ENCODE peak calls at places on chromosome 18, in six cellular contexts. Q, H, R, E, M and L are unnamed samples.

GRCh38 chr18:54957987-54958386 is 1.3 kb downstream of the CCDC68 start:
- DNase-seq in M (no peak), E (no peak), H (no peak), Q (peak; percentile 85), R (peak; percentile 28), L (peak; percentile 64)

GRCh38 chr18:59052965-59053960 is 86.4 kb upstream of the SEC11C start:
- DNase-seq in Q (peak; percentile 10), R (no peak), H (no peak), E (peak; percentile 84), M (no peak), L (peak; percentile 85)

GRCh38 chr18:36451454-36452251 is 154.1 kb downstream of the FHOD3 start:
- DNase-seq in M (no peak), Q (no peak), E (no peak), R (no peak), H (no peak), L (no peak)

GRCh38 chr18:38321262-38321661 is 755.7 kb upstream of the CELF4 start:
- DNase-seq in Q (no peak), H (no peak), M (no peak), R (no peak), E (no peak), L (no peak)

GRCh38 chr18:76457475-76457874 is 37.6 kb downstream of the ZNF516 start:
- DNase-seq in Q (no peak), H (no peak), M (no peak), R (no peak), E (no peak), L (no peak)

GRCh38 chr18:28269750-28270149 is 92.8 kb upstream of the CDH2 start:
- DNase-seq in R (no peak), E (no peak), Q (no peak), M (no peak), H (no peak), L (peak; percentile 11)

GRCh38 chr18:61732854-61733253 is 160.0 kb downstream of the RNF152 start:
- DNase-seq in R (no peak), H (no peak), Q (no peak), E (no peak), M (no peak), L (no peak)

GRCh38 chr18:22710628-22711380 is 222.3 kb upstream of the RBBP8 start:
- DNase-seq in R (peak; percentile 74), Q (peak; percentile 69), E (no peak), H (no peak), M (no peak), L (peak; percentile 92)

GRCh38 chr18:3498705-3499451 is 48.9 kb downstream of the TGIF1 start:
- DNase-seq in H (no peak), E (no peak), R (peak; percentile 52), M (no peak), Q (peak; percentile 44), L (peak; percentile 28)

GRCh38 chr18:39555511-39555910 is 1989.9 kb upstream of the CELF4 start:
- DNase-seq in H (no peak), R (no peak), Q (peak; percentile 18), M (no peak), E (no peak), L (peak; percentile 76)